ENCODE peak calls at places on chromosomes 2 and 18, in five cellular contexts. N, H, V, G and K are unnamed samples.

GRCh38 chr2:165624139-165624803 is 154.8 kb downstream of the CSRNP3 start:
- DNase-seq in V (no peak), N (no peak), H (no peak), G (no peak), K (no peak)

GRCh38 chr18:23528580-23529472 is 25.5 kb downstream of the RMC1 start:
- DNase-seq in N (no peak), H (no peak), V (no peak), G (peak), K (no peak)

GRCh38 chr2:81589406-81589805 is 1284.9 kb upstream of the LRRTM1 start:
- DNase-seq in G (no peak), N (no peak), V (no peak), H (no peak), K (no peak)

GRCh38 chr18:57519668-57520424 is 66.7 kb downstream of the FECH start:
- DNase-seq in V (no peak), G (no peak), H (no peak), N (no peak), K (no peak)

GRCh38 chr18:74499633-74500032 is 3.5 kb downstream of the CNDP2 start:
- DNase-seq in V (no peak), N (no peak), H (no peak), G (peak), K (no peak)

GRCh38 chr2:52269696-52270485 is 1238.0 kb upstream of the NRXN1 start:
- DNase-seq in V (no peak), N (no peak), G (peak), H (no peak), K (peak)

GRCh38 chr2:11410101-11410500 is 55.9 kb downstream of the E2F6 start:
- DNase-seq in H (no peak), G (no peak), N (no peak), V (no peak), K (no peak)

GRCh38 chr2:57760448-57760847 is 286.2 kb upstream of the VRK2 start:
- DNase-seq in G (no peak), N (no peak), V (no peak), H (peak), K (no peak)

GRCh38 chr18:37422116-37422515 is 143.5 kb downstream of the CELF4 start:
- DNase-seq in N (no peak), G (no peak), V (no peak), H (peak), K (no peak)

GRCh38 chr2:314561-315336 is 26.9 kb upstream of the ALKAL2 start:
- DNase-seq in H (no peak), V (no peak), G (no peak), N (no peak), K (no peak)

GRCh38 chr18:70956554-70956953 is 667.7 kb downstream of the SOCS6 start:
- DNase-seq in H (no peak), V (no peak), G (no peak), N (no peak), K (no peak)

GRCh38 chr2:221997100-221997499 is 301.7 kb downstream of the PAX3 start:
- DNase-seq in H (no peak), N (peak), V (no peak), G (peak), K (no peak)

GRCh38 chr2:105422801-105423200 is 23.9 kb upstream of the FHL2 start:
- DNase-seq in H (no peak), V (no peak), G (no peak), N (no peak), K (no peak)